ENCODE peak calls at places on chromosomes 6 and 20, in five cellular contexts. J is HFF-Myc, M is mammary epithelial cell, I is Peyer's patch, O is psoas muscle. Y is an unnamed sample.

GRCh38 chr6:27812078-27812804 is 100.0 kb downstream of the OR2B2 start:
- DNase-seq in J (no peak), M (no peak), I (no peak), O (no peak), Y (no peak)

GRCh38 chr6:68639826-68640505 is 4.9 kb downstream of the ADGRB3 start:
- DNase-seq in J (no peak), M (no peak), I (no peak), O (no peak), Y (no peak)

GRCh38 chr20:1033751-1034419 is 31.8 kb upstream of the RSPO4 start:
- DNase-seq in J (no peak), M (no peak), I (no peak), O (no peak), Y (no peak)

GRCh38 chr6:77487808-77488425 is 24.6 kb upstream of the HTR1B start:
- DNase-seq in J (no peak), M (no peak), I (no peak), O (no peak), Y (no peak)

GRCh38 chr6:2625581-2625980 is 125.1 kb downstream of the MYLK4 start:
- DNase-seq in J (no peak), M (no peak), I (no peak), O (no peak), Y (no peak)

GRCh38 chr20:61580958-61581824 is 329.1 kb downstream of the CDH4 start:
- DNase-seq in J (no peak), M (no peak), I (no peak), O (no peak), Y (no peak)

GRCh38 chr6:9126845-9127560 is 691.7 kb upstream of the SLC35B3 start:
- DNase-seq in J (peak; percentile 61), M (peak; percentile 61), I (no peak), O (no peak), Y (no peak)

GRCh38 chr20:44581515-44581914 is 864 bp upstream of the PKIG start:
- DNase-seq in J (no peak), M (no peak), I (no peak), O (no peak), Y (no peak)

GRCh38 chr6:32954983-32955802 is 2.3 kb upstream of the HLA-DMA start:
- DNase-seq in J (no peak), M (peak; percentile 35), I (peak; percentile 66), O (no peak), Y (no peak)

GRCh38 chr6:24642061-24642460 is 3.9 kb downstream of the KIAA0319 start:
- DNase-seq in J (no peak), M (no peak), I (no peak), O (no peak), Y (no peak)

GRCh38 chr6:22194188-22194921 is 102.5 kb downstream of the PRL start:
- DNase-seq in J (no peak), M (peak; percentile 52), I (no peak), O (no peak), Y (no peak)

GRCh38 chr6:96279084-96279483 is 242.5 kb upstream of the UFL1 start:
- DNase-seq in J (no peak), M (no peak), I (no peak), O (no peak), Y (no peak)

GRCh38 chr20:3213226-3213625 is 3.9 kb downstream of the ITPA start:
- DNase-seq in J (no peak), M (no peak), I (no peak), O (no peak), Y (no peak)

GRCh38 chr6:35948725-35949124 is 27.8 kb upstream of the SRPK1 start:
- DNase-seq in J (no peak), M (no peak), I (no peak), O (no peak), Y (no peak)
- TF ChIP-seq CTCF in J (peak; percentile 16), M (peak; percentile 31), I (no peak), O (no peak), Y (no peak)

GRCh38 chr20:13099676-13100075 is 90.9 kb downstream of the SPTLC3 start:
- DNase-seq in J (no peak), M (peak; percentile 87), I (no peak), O (no peak), Y (no peak)

GRCh38 chr20:13102237-13102636 is 93.5 kb downstream of the SPTLC3 start:
- DNase-seq in J (no peak), M (no peak), I (no peak), O (no peak), Y (no peak)

GRCh38 chr20:13101701-13102100 is 92.9 kb downstream of the SPTLC3 start:
- DNase-seq in J (no peak), M (no peak), I (no peak), O (no peak), Y (no peak)

GRCh38 chr20:13102689-13103088 is 93.9 kb downstream of the SPTLC3 start:
- DNase-seq in J (no peak), M (no peak), I (no peak), O (no peak), Y (no peak)

GRCh38 chr20:13101276-13101675 is 92.5 kb downstream of the SPTLC3 start:
- DNase-seq in J (no peak), M (no peak), I (no peak), O (no peak), Y (no peak)
- TF ChIP-seq CTCF in J (no peak), M (no peak), I (no peak), O (no peak), Y (no peak)

GRCh38 chr6:88919032-88919431 is 44.4 kb downstream of the RNGTT start:
- DNase-seq in J (no peak), M (no peak), I (no peak), O (no peak), Y (no peak)
- TF ChIP-seq CTCF in J (peak; percentile 4), M (peak; percentile 26), I (no peak), O (no peak), Y (no peak)

GRCh38 chr6:105321207-105321606 is 81.7 kb downstream of the PREP start:
- DNase-seq in J (no peak), M (no peak), I (no peak), O (no peak), Y (no peak)

GRCh38 chr6:105320766-105321165 is 82.1 kb downstream of the PREP start:
- DNase-seq in J (no peak), M (no peak), I (no peak), O (no peak), Y (no peak)

GRCh38 chr6:105318660-105319059 is 84.2 kb downstream of the PREP start:
- DNase-seq in J (no peak), M (peak; percentile 85), I (no peak), O (no peak), Y (no peak)

GRCh38 chr6:105319331-105319730 is 83.6 kb downstream of the PREP start:
- DNase-seq in J (no peak), M (peak; percentile 68), I (no peak), O (no peak), Y (no peak)

DNA sequence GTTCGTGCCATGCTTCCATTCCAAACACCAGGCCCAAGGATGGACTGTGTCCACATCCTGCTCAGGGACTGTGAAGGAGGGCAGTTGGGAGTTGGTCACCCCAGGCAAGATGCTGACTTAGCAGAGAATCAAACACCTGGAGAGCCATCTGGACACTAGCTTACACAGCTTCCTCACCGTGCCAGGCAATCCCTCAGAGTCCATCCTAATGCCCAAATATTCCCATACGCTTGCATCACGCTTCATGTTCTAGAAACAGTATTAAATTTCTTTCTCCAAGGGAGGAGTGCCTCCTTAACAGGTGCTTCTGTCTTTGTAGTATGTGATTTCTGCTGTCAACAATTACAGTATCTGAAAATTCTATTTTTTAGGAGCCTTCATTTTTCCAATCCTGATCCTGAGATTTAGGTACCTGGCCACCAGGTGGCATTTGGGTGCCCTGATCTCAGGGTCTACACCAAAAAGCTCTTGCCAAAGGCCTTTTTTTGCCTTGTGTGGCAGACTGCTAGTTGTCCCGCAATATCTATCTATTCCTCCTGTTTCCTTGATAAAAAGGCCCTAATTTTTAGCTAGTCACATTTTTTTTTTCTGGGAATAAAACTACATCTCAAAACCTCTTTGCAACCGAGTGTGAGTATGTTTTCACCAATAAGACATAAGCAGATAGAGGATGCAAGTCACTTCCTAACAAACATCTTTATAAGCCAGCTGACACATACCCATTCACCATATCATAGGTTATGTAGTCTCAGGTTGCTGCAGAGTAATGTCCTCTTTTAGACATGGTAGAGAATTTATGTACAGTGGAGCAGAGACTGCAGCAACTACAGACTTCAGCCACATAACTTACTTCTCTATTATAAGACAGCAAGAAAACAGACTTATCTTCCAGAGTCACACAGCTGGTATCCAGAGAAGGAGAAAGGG is 85.0 kb downstream of the PREP start:
- DNase-seq in J (no peak), M (no peak), I (no peak), O (no peak), Y (no peak)
- TF ChIP-seq CTCF in J (peak; percentile 31), M (peak; percentile 62), I (no peak), O (peak; percentile 47), Y (no peak)

DNA sequence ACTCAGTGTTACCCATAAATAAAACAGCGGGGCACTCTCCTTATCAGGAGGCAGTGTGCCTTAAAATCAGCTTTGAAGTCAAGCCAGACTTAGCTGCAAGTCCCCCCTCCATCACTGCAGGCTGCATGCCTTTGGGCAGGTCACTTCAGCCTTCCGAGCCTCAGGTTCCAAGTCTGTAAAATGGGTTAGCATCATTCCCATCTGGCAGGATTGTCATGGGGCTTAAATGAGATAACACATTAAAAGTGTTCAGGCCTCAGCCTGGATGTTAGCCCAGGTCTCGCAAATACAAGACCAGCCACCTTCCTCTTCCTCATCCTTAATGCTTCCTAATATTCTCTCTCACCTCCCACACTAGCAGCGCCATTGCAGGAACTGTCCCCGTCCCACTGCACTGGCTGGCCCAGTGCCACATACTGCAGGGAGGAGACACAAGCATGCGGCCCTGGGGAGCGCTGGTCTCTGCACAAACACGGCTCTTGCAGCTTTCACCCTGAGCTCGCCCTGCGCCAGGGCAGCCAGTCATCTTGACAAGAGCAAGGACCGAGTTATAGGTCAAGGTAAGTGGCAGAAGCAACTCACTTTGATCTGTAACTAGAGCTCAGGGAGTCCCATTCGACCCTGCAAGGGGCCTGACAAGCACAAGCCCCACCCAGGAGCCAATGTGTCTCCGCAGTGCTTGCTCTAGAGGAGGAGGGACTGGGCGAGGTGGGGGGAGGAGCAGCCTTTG is 564.6 kb upstream of the AGPAT4 start:
- DNase-seq in J (no peak), M (no peak), I (no peak), O (no peak), Y (no peak)
- TF ChIP-seq CTCF in J (no peak), M (no peak), I (no peak), O (no peak), Y (no peak)

DNA sequence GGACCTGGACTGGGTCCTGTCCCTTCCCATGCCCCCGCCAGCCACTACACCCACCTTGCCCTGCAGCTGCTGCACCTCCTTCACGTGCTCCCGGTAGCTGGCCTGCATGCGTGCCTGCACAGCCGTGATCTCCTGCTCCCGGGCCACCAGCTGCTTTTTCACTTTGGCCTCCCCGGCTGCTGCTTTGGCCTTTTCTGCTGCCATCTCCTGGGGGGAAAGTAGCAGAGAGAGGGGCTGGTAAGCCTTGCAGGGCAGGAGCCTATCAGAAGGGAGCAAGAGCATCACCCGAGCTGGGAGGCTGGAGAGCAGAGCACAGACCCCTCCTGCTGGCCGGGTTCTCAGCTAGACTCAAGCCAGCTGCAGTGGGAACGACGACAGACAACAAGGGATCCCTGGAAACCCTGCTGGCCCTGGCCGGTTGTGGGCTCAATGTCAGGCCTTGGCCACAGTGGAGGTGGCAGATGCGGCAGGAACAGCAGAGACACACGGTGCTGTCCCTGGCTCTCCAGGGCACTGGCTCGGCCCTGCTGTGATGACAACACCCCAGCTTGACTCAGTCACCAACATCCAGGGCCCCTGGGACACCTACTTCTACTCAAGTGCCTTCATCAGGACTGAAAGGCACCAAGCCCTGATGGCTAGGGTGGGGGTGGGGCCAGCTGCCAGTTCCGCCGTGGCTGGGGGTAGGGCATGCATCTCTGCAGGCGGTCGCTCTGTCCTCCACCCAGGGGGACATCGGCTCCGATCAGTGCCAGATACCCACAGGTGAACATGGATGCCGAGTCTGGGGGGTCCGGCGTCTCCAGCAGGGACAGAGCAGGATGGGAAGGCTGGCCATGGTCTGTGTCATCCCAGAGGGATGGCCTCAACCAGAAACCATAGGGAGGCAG is 45.3 kb downstream of the RRBP1 start:
- DNase-seq in J (no peak), M (no peak), I (no peak), O (no peak), Y (no peak)
- TF ChIP-seq CTCF in J (no peak), M (no peak), I (no peak), O (no peak), Y (no peak)

GRCh38 chr6:12075067-12075563 is 63.0 kb downstream of the HIVEP1 start:
- DNase-seq in J (no peak), M (peak; percentile 45), I (no peak), O (no peak), Y (no peak)
- TF ChIP-seq CTCF in J (peak; percentile 19), M (peak; percentile 42), I (no peak), O (peak; percentile 23), Y (no peak)